ENCODE peak calls at places on chromosomes 2 and 18, in four cellular contexts. One of them, this sample, is unnamed.

GRCh38 chr2:180334514-180334913 is 327.4 kb upstream of the CWC22 start:
- DNase-seq in GM23338: no peak
- DNase-seq in CD8-positive, alpha-beta T cell: no peak
- DNase-seq in adrenal gland: no peak
- DNase-seq in this sample: no peak

GRCh38 chr18:37166491-37166890 is 337.6 kb downstream of the KIAA1328 start:
- DNase-seq in adrenal gland: no peak
- DNase-seq in GM23338: no peak
- DNase-seq in CD8-positive, alpha-beta T cell: no peak
- DNase-seq in this sample: no peak

GRCh38 chr2:67840460-67841068 is 222.2 kb downstream of the C1D start:
- DNase-seq in GM23338: peak; percentile 76
- DNase-seq in CD8-positive, alpha-beta T cell: no peak
- DNase-seq in adrenal gland: peak; percentile 77
- DNase-seq in this sample: peak; percentile 72

GRCh38 chr2:36809046-36809445 is 112.5 kb downstream of the VIT start:
- DNase-seq in adrenal gland: no peak
- DNase-seq in CD8-positive, alpha-beta T cell: no peak
- DNase-seq in GM23338: no peak
- DNase-seq in this sample: no peak

GRCh38 chr18:53567935-53568574 is 656.4 kb downstream of the MBD2 start:
- DNase-seq in CD8-positive, alpha-beta T cell: no peak
- DNase-seq in GM23338: peak; percentile 73
- DNase-seq in adrenal gland: no peak
- DNase-seq in this sample: no peak

GRCh38 chr2:187055463-187055862 is 206.5 kb upstream of the ZSWIM2 start:
- DNase-seq in GM23338: no peak
- DNase-seq in CD8-positive, alpha-beta T cell: no peak
- DNase-seq in adrenal gland: peak; percentile 22
- DNase-seq in this sample: no peak

GRCh38 chr2:238202326-238203103 is 980 bp downstream of the ILKAP start:
- DNase-seq in adrenal gland: no peak
- DNase-seq in CD8-positive, alpha-beta T cell: no peak
- DNase-seq in GM23338: peak; percentile 45
- DNase-seq in this sample: no peak

GRCh38 chr2:62187246-62187645 is 8.7 kb upstream of the B3GNT2 start:
- DNase-seq in CD8-positive, alpha-beta T cell: no peak
- DNase-seq in GM23338: no peak
- DNase-seq in adrenal gland: no peak
- DNase-seq in this sample: no peak

GRCh38 chr18:3658529-3658928 is 208.6 kb downstream of the TGIF1 start:
- DNase-seq in CD8-positive, alpha-beta T cell: no peak
- DNase-seq in adrenal gland: no peak
- DNase-seq in GM23338: no peak
- DNase-seq in this sample: no peak

GRCh38 chr2:73035899-73036778 is 35.4 kb downstream of the SFXN5 start:
- DNase-seq in GM23338: peak; percentile 73
- DNase-seq in CD8-positive, alpha-beta T cell: no peak
- DNase-seq in adrenal gland: no peak
- DNase-seq in this sample: no peak

GRCh38 chr2:6917071-6917760 is at the start of gene RNF144A:
- DNase-seq in adrenal gland: peak; percentile 55
- DNase-seq in CD8-positive, alpha-beta T cell: peak; percentile 52
- DNase-seq in GM23338: peak; percentile 67
- DNase-seq in this sample: peak; percentile 73

GRCh38 chr2:168166902-168167510 is 80.4 kb downstream of the STK39 start:
- DNase-seq in CD8-positive, alpha-beta T cell: no peak
- DNase-seq in adrenal gland: no peak
- DNase-seq in GM23338: no peak
- DNase-seq in this sample: no peak

GRCh38 chr2:72813841-72814240 is 12.0 kb downstream of the EXOC6B start:
- DNase-seq in adrenal gland: no peak
- DNase-seq in GM23338: no peak
- DNase-seq in CD8-positive, alpha-beta T cell: no peak
- DNase-seq in this sample: no peak

GRCh38 chr2:240964221-240964853 is 34.1 kb upstream of the SNED1 start:
- DNase-seq in adrenal gland: no peak
- DNase-seq in GM23338: no peak
- DNase-seq in CD8-positive, alpha-beta T cell: no peak
- DNase-seq in this sample: no peak

GRCh38 chr2:218831378-218831990 is at the start of gene PRKAG3:
- DNase-seq in adrenal gland: no peak
- DNase-seq in GM23338: no peak
- DNase-seq in CD8-positive, alpha-beta T cell: no peak
- DNase-seq in this sample: peak; percentile 80

GRCh38 chr2:48508461-48509124 is 21.4 kb upstream of the STON1 start:
- DNase-seq in CD8-positive, alpha-beta T cell: no peak
- DNase-seq in GM23338: peak; percentile 72
- DNase-seq in adrenal gland: peak; percentile 43
- DNase-seq in this sample: no peak

GRCh38 chr2:122300758-122301157 is 545.3 kb downstream of the TSN start:
- DNase-seq in CD8-positive, alpha-beta T cell: no peak
- DNase-seq in GM23338: peak; percentile 48
- DNase-seq in adrenal gland: no peak
- DNase-seq in this sample: no peak

GRCh38 chr18:11119550-11119949 is 29.8 kb downstream of the PIEZO2 start:
- DNase-seq in CD8-positive, alpha-beta T cell: no peak
- DNase-seq in GM23338: no peak
- DNase-seq in adrenal gland: no peak
- DNase-seq in this sample: no peak

GRCh38 chr2:219056176-219056895 is 4.4 kb downstream of the IHH start:
- DNase-seq in GM23338: no peak
- DNase-seq in adrenal gland: no peak
- DNase-seq in CD8-positive, alpha-beta T cell: no peak
- DNase-seq in this sample: no peak

GRCh38 chr2:48483506-48483905 is 46.4 kb upstream of the STON1 start:
- DNase-seq in CD8-positive, alpha-beta T cell: no peak
- DNase-seq in GM23338: no peak
- DNase-seq in adrenal gland: no peak
- DNase-seq in this sample: no peak

GRCh38 chr2:217023611-217024010 is 163.7 kb upstream of the TNP1 start:
- DNase-seq in adrenal gland: no peak
- DNase-seq in GM23338: no peak
- DNase-seq in CD8-positive, alpha-beta T cell: no peak
- DNase-seq in this sample: no peak

GRCh38 chr2:88036162-88036561 is 19.4 kb downstream of the KRCC1 start:
- DNase-seq in adrenal gland: no peak
- DNase-seq in CD8-positive, alpha-beta T cell: no peak
- DNase-seq in GM23338: no peak
- DNase-seq in this sample: no peak

GRCh38 chr2:88042476-88042875 is 13.1 kb downstream of the KRCC1 start:
- DNase-seq in GM23338: no peak
- DNase-seq in adrenal gland: no peak
- DNase-seq in CD8-positive, alpha-beta T cell: no peak
- DNase-seq in this sample: no peak

DNA sequence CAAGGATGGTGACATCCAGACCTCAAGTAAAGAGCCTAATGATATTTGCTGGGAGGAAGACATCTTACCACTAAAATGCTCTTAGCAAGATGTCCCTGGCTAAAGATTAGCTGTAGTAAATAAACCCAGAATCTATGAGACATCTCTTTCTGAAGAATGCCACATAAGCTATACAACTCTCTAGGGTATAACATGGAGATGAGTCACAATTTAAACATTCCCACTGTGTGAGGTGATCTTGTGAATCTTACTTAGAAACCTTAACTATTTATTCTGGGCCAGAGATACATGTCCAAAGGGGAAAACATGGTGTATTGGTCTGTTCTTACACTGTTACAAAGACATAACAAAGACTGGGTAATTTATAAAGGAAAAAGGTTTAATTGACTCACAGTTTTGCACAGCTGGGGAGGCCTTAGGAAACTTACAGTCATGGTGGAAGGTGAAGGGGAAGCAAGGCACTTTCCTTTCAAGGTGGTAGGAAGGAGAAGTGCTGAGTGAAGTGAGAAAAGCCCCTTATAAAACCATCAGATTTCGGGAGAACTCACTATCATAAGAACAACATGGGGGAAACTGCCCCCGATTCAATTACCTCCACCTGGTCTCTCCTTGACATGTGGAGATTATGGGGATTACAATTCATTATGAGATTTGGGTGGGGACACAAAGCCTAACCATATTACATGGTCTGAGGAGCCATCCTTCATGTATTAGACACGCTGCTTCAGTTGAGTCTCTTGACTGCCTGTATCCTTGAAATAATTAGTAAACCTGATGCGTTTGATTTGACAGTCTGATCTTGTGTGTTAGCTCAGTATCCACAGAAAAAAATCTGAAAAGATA is 17.1 kb downstream of the KRCC1 start:
- DNase-seq in CD8-positive, alpha-beta T cell: no peak
- DNase-seq in adrenal gland: no peak
- DNase-seq in GM23338: no peak
- DNase-seq in this sample: no peak
- H3K27ac ChIP-seq in CD8-positive, alpha-beta T cell: no peak overlapping the region
- H3K27ac ChIP-seq in adrenal gland: no peak overlapping the region
- H3K27ac ChIP-seq in GM23338: peak overlapping the region; percentile 9
- H3K27ac ChIP-seq in this sample: no peak overlapping the region

GRCh38 chr18:58861353-58861752 is 3.3 kb upstream of the ZNF532 start:
- DNase-seq in GM23338: peak; percentile 68
- DNase-seq in CD8-positive, alpha-beta T cell: no peak
- DNase-seq in adrenal gland: no peak
- DNase-seq in this sample: no peak
- H3K4me1 ChIP-seq in GM23338: peaks cover 45% of the 10 kb centered on the region
- H3K4me1 ChIP-seq in CD8-positive, alpha-beta T cell: peaks cover 3% of the 10 kb centered on the region
- H3K4me1 ChIP-seq in adrenal gland: peaks cover 5% of the 10 kb centered on the region
- H3K4me1 ChIP-seq in this sample: peaks cover 59% of the 10 kb centered on the region

GRCh38 chr2:182763311-182763912 is 47.4 kb downstream of the DNAJC10 start:
- DNase-seq in CD8-positive, alpha-beta T cell: no peak
- DNase-seq in GM23338: peak; percentile 79
- DNase-seq in adrenal gland: peak; percentile 43
- DNase-seq in this sample: no peak

GRCh38 chr2:182761903-182762302 is 45.8 kb downstream of the DNAJC10 start:
- DNase-seq in adrenal gland: no peak
- DNase-seq in CD8-positive, alpha-beta T cell: no peak
- DNase-seq in GM23338: no peak
- DNase-seq in this sample: no peak

GRCh38 chr2:182766626-182767025 is 50.6 kb downstream of the DNAJC10 start:
- DNase-seq in GM23338: no peak
- DNase-seq in adrenal gland: no peak
- DNase-seq in CD8-positive, alpha-beta T cell: no peak
- DNase-seq in this sample: no peak

GRCh38 chr2:182767578-182767977 is 51.5 kb downstream of the DNAJC10 start:
- DNase-seq in adrenal gland: peak; percentile 16
- DNase-seq in GM23338: peak; percentile 72
- DNase-seq in CD8-positive, alpha-beta T cell: no peak
- DNase-seq in this sample: no peak
- TF ChIP-seq CTCF in adrenal gland: peak; percentile 44
- TF ChIP-seq CTCF in GM23338: peak; percentile 47
- TF ChIP-seq CTCF in CD8-positive, alpha-beta T cell: no peak
- TF ChIP-seq CTCF in this sample: peak; percentile 29

GRCh38 chr2:96822786-96823185 is 6.7 kb downstream of the CNNM3 start:
- DNase-seq in CD8-positive, alpha-beta T cell: no peak
- DNase-seq in adrenal gland: no peak
- DNase-seq in GM23338: no peak
- DNase-seq in this sample: no peak
- H3K27ac ChIP-seq in CD8-positive, alpha-beta T cell: no peak overlapping the region
- H3K27ac ChIP-seq in adrenal gland: no peak overlapping the region
- H3K27ac ChIP-seq in GM23338: peak overlapping the region; percentile 39
- H3K27ac ChIP-seq in this sample: no peak overlapping the region

DNA sequence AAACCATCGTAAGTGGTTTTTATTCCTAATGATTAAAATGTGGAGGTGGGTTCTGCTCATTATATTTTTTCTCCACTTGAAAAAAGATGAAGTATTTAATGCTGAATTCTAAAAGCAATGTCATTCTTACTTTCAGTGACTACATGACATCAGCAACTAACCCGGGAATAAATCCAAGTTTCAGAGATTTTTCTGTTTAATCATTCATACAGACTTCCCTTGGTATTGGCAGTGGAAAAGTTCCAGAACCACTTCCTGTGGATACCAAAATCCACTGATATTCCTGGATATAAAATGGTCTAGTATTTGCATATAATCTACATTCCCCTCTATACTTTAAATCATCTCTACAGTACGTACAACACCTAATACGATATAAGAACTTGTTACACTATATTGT is 128.6 kb downstream of the ZNF532 start:
- DNase-seq in adrenal gland: no peak
- DNase-seq in GM23338: no peak
- DNase-seq in CD8-positive, alpha-beta T cell: no peak
- DNase-seq in this sample: no peak
- H3K4me1 ChIP-seq in adrenal gland: peaks cover 6% of the 10 kb centered on the region
- H3K4me1 ChIP-seq in GM23338: peaks cover 14% of the 10 kb centered on the region
- H3K4me1 ChIP-seq in CD8-positive, alpha-beta T cell: no peaks in the 10 kb centered on the region
- H3K4me1 ChIP-seq in this sample: peaks cover 63% of the 10 kb centered on the region

DNA sequence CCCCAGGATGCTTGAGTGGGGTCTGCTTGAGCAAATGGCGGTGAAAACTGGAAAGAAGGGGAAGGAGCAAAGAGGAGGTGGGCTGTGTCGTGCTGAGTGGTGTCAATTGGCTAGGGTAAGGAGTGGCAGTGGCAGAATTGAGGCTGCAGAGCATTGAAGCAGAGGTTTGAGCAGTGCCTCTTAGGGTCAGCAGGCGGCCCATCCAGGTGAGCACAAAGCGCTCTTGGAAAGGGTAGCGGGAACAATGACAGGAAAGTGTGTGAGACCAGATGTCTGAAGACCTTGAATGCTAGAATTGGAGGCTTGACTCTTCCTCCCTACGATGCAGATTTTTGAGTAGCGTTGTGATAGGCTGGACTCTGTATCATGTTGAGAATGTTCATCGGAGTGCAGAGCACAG is 39.3 kb upstream of the IL1R1 start:
- DNase-seq in CD8-positive, alpha-beta T cell: no peak
- DNase-seq in GM23338: peak; percentile 20
- DNase-seq in adrenal gland: no peak
- DNase-seq in this sample: no peak
- TF ChIP-seq CTCF in CD8-positive, alpha-beta T cell: no peak
- TF ChIP-seq CTCF in GM23338: no peak
- TF ChIP-seq CTCF in adrenal gland: no peak
- TF ChIP-seq CTCF in this sample: no peak

GRCh38 chr2:207139551-207139950 is 26.2 kb downstream of the KLF7 start:
- DNase-seq in CD8-positive, alpha-beta T cell: no peak
- DNase-seq in GM23338: no peak
- DNase-seq in adrenal gland: no peak
- DNase-seq in this sample: no peak

GRCh38 chr2:207143131-207143473 is 22.6 kb downstream of the KLF7 start:
- DNase-seq in CD8-positive, alpha-beta T cell: no peak
- DNase-seq in adrenal gland: no peak
- DNase-seq in GM23338: no peak
- DNase-seq in this sample: no peak

GRCh38 chr2:207142461-207142860 is 23.3 kb downstream of the KLF7 start:
- DNase-seq in adrenal gland: peak; percentile 50
- DNase-seq in CD8-positive, alpha-beta T cell: no peak
- DNase-seq in GM23338: no peak
- DNase-seq in this sample: no peak

GRCh38 chr2:207143474-207144190 is 22.1 kb downstream of the KLF7 start:
- DNase-seq in adrenal gland: peak; percentile 72
- DNase-seq in GM23338: peak; percentile 67
- DNase-seq in CD8-positive, alpha-beta T cell: peak; percentile 28
- DNase-seq in this sample: peak; percentile 91

GRCh38 chr2:207141381-207141780 is 24.4 kb downstream of the KLF7 start:
- DNase-seq in GM23338: no peak
- DNase-seq in CD8-positive, alpha-beta T cell: no peak
- DNase-seq in adrenal gland: no peak
- DNase-seq in this sample: no peak
- H3K27ac ChIP-seq in GM23338: no peak overlapping the region
- H3K27ac ChIP-seq in CD8-positive, alpha-beta T cell: no peak overlapping the region
- H3K27ac ChIP-seq in adrenal gland: peak overlapping the region; percentile 87
- H3K27ac ChIP-seq in this sample: peak overlapping the region; percentile 96